ENCODE peak calls at places on chromosomes 11 and 22, in six cellular contexts. L is heart left ventricle, E is adrenal gland, B is breast epithelium, S is K562, R is A549. I is an unnamed sample.

GRCh38 chr11:9158898-9159391 is 67.5 kb upstream of the SCUBE2 start:
- DNase-seq in L (no peak), E (no peak), B (no peak), S (no peak), R (no peak), I (no peak)

GRCh38 chr11:126290887-126291286 is 8.0 kb downstream of the TIRAP start:
- DNase-seq in L (no peak), E (no peak), B (no peak), S (no peak), R (no peak), I (no peak)

GRCh38 chr11:112408551-112408950 is 147.9 kb upstream of the PLET1 start:
- DNase-seq in L (no peak), E (no peak), B (no peak), S (no peak), R (no peak), I (no peak)

GRCh38 chr22:37033605-37034430 is 14.3 kb downstream of the MPST start:
- DNase-seq in L (no peak), E (no peak), B (no peak), S (no peak), R (no peak), I (no peak)

GRCh38 chr11:10382518-10382917 is 72.5 kb upstream of the AMPD3 start:
- DNase-seq in L (no peak), E (no peak), B (no peak), S (peak; percentile 85), R (peak; percentile 64), I (peak; percentile 23)

GRCh38 chr11:87039371-87039770 is 1.6 kb downstream of the TMEM135 start:
- DNase-seq in L (no peak), E (no peak), B (no peak), S (no peak), R (no peak), I (no peak)

GRCh38 chr11:60873533-60873932 is 6.2 kb downstream of the ZP1 start:
- DNase-seq in L (no peak), E (no peak), B (no peak), S (no peak), R (no peak), I (no peak)

GRCh38 chr22:44545773-44546172 is 47.7 kb upstream of the RTL6 start:
- DNase-seq in L (no peak), E (no peak), B (no peak), S (no peak), R (no peak), I (no peak)

GRCh38 chr11:110903830-110904229 is 191.6 kb upstream of the ARHGAP20 start:
- DNase-seq in L (no peak), E (peak; percentile 52), B (no peak), S (no peak), R (no peak), I (no peak)

GRCh38 chr11:6608726-6609501 is 3.1 kb downstream of the TAF10 start:
- DNase-seq in L (no peak), E (no peak), B (peak; percentile 19), S (no peak), R (no peak), I (no peak)

GRCh38 chr11:6608011-6608410 is 4.0 kb downstream of the TAF10 start:
- DNase-seq in L (no peak), E (no peak), B (peak; percentile 15), S (no peak), R (no peak), I (no peak)

GRCh38 chr11:6604081-6604626 is 580 bp downstream of the ILK start:
- DNase-seq in L (peak; percentile 63), E (no peak), B (no peak), S (peak; percentile 76), R (peak; percentile 37), I (peak; percentile 70)

GRCh38 chr11:6607190-6607635 is 3.6 kb downstream of the ILK start:
- DNase-seq in L (no peak), E (no peak), B (peak; percentile 9), S (no peak), R (no peak), I (no peak)

GRCh38 chr11:6606471-6607189 is 3.1 kb downstream of the ILK start:
- DNase-seq in L (peak; percentile 93), E (peak; percentile 84), B (peak; percentile 93), S (peak; percentile 88), R (peak; percentile 92), I (peak; percentile 69)
- TF ChIP-seq POLR2A in L (peak; percentile 63), E (peak; percentile 41), B (no peak), S (peak; percentile 51), R (peak; percentile 47), I (no peak)

DNA sequence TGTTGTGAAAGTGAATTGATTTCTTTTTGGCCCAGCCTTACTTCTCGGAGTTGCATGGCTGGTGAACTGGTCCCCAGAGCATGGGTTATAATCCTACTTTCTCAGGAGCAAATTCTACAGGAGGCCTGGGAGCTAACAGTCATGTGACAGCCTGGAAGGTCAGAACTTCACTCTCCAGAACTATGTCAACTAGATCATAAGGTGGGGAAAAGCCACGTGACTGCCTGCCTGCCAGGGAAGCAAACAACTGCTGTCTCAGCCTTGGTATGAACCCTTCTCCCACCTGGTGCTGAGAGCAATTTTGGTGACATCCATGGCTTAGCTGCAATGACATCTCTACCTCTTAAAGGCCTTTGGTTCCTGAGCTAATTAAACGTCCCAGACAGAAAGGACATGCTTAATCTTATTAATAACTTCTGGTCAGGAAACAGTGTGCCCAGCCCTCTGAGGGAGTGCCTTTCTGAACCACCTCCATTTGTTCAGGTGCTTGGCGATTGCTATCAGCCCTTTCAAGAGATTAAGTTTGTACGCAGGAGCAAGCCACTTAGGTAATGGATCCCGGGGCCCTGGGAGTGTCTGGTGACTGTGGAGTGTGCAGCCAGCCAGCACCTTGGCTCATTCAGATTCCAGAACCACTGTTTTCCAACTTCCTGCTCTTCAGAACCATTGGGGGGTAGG is 1.4 kb upstream of the CREB3L1 start:
- DNase-seq in L (no peak), E (peak; percentile 34), B (no peak), S (no peak), R (no peak), I (no peak)
- TF ChIP-seq POLR2A in L (no peak), E (no peak), B (no peak), S (no peak), R (no peak), I (no peak)

GRCh38 chr22:43440103-43440387 is 28.2 kb downstream of the MPPED1 start:
- DNase-seq in L (no peak), E (no peak), B (no peak), S (no peak), R (no peak), I (no peak)
- TF ChIP-seq POLR2A in L (no peak), E (no peak), B (no peak), S (no peak), R (no peak), I (no peak)

GRCh38 chr11:115502636-115503082 is 1.6 kb downstream of the CADM1 start:
- DNase-seq in L (peak; percentile 39), E (no peak), B (no peak), S (no peak), R (no peak), I (no peak)

GRCh38 chr11:115503886-115504278 is 333 bp downstream of the CADM1 start:
- DNase-seq in L (no peak), E (no peak), B (no peak), S (no peak), R (no peak), I (no peak)

GRCh38 chr11:115503083-115503885 is 931 bp downstream of the CADM1 start:
- DNase-seq in L (peak; percentile 86), E (peak; percentile 74), B (peak; percentile 48), S (no peak), R (peak; percentile 71), I (no peak)

GRCh38 chr11:115505165-115505564 is 950 bp upstream of the CADM1 start:
- DNase-seq in L (no peak), E (peak; percentile 22), B (no peak), S (no peak), R (no peak), I (no peak)

GRCh38 chr11:115504279-115505158 is at the start of gene CADM1:
- DNase-seq in L (peak; percentile 94), E (peak; percentile 96), B (peak; percentile 97), S (peak; percentile 70), R (peak; percentile 92), I (peak; percentile 48)
- TF ChIP-seq POLR2A in L (peak; percentile 80), E (peak; percentile 82), B (peak; percentile 43), S (no peak), R (peak; percentile 93), I (no peak)

GRCh38 chr11:35144103-35144741 is 5.3 kb downstream of the CD44 start:
- DNase-seq in L (no peak), E (no peak), B (no peak), S (no peak), R (no peak), I (no peak)
- TF ChIP-seq POLR2A in L (no peak), E (no peak), B (no peak), S (no peak), R (no peak), I (no peak)

GRCh38 chr11:64853709-64854108 is 9.3 kb upstream of the CDC42BPG start:
- DNase-seq in L (no peak), E (no peak), B (no peak), S (no peak), R (no peak), I (no peak)
- TF ChIP-seq POLR2A in L (no peak), E (no peak), B (no peak), S (no peak), R (no peak), I (no peak)

I was measured in erythroblast.